ENCODE peak calls at places on chromosomes 7 and 10, in nine cellular contexts. V is NCI-H1436; W is naive thymus-derived CD8-positive, alpha-beta T cell; P is astrocyte; Y is fibroblast of the aortic adventitia; R is Ammon's horn; E is GM03348; Q is sigmoid colon; X is AG10803. J is an unnamed sample.

GRCh38 chr10:129712000-129712399 is 245.0 kb downstream of the MGMT start:
- DNase-seq in Y (no peak), V (no peak), X (no peak), P (no peak), W (no peak), E (no peak), Q (no peak), R (no peak), J (no peak)

GRCh38 chr10:124522131-124522902 is 60.7 kb downstream of the LHPP start:
- DNase-seq in P (no peak), Y (no peak), X (no peak), E (no peak), W (no peak), Q (peak; percentile 87), V (no peak), R (no peak), J (no peak)

GRCh38 chr7:47314728-47315601 is 266.9 kb downstream of the TNS3 start:
- DNase-seq in Q (peak; percentile 72), X (peak; percentile 47), R (peak; percentile 75), Y (no peak), W (no peak), P (peak; percentile 89), E (peak; percentile 54), V (no peak), J (no peak)

GRCh38 chr7:75950111-75950681 is 35.2 kb downstream of the POR start:
- DNase-seq in Q (no peak), W (no peak), E (no peak), R (no peak), Y (no peak), P (no peak), X (no peak), V (no peak), J (no peak)

GRCh38 chr7:36943591-36944430 is 219.5 kb upstream of the AOAH start:
- DNase-seq in P (peak; percentile 3), Q (no peak), R (no peak), Y (no peak), X (no peak), V (no peak), W (no peak), E (no peak), J (no peak)

GRCh38 chr10:122492006-122492405 is 30.7 kb downstream of the HTRA1 start:
- DNase-seq in Q (no peak), E (no peak), X (no peak), R (no peak), V (no peak), Y (no peak), P (no peak), W (no peak), J (no peak)

GRCh38 chr10:70186571-70186970 is 16.3 kb upstream of the SAR1A start:
- DNase-seq in P (no peak), Y (peak; percentile 55), X (no peak), Q (no peak), V (no peak), R (no peak), E (no peak), W (no peak), J (no peak)

GRCh38 chr7:137469858-137470257 is 126.3 kb upstream of the PTN start:
- DNase-seq in P (no peak), R (no peak), Q (no peak), X (no peak), E (no peak), V (no peak), W (no peak), Y (no peak), J (no peak)

GRCh38 chr7:40570218-40570617 is 435.4 kb downstream of the SUGCT start:
- DNase-seq in R (peak; percentile 13), Q (no peak), E (peak; percentile 35), Y (no peak), X (peak; percentile 59), W (no peak), V (no peak), P (peak; percentile 72), J (no peak)

GRCh38 chr7:36034020-36034419 is 119.0 kb upstream of the EEPD1 start:
- DNase-seq in V (no peak), Q (no peak), X (peak; percentile 76), E (peak; percentile 52), R (no peak), Y (no peak), W (no peak), P (peak; percentile 61), J (no peak)

GRCh38 chr7:136513744-136514143 is 354.7 kb upstream of the CHRM2 start:
- DNase-seq in P (no peak), R (no peak), E (no peak), Q (no peak), Y (no peak), W (no peak), X (no peak), V (no peak), J (no peak)

GRCh38 chr7:5077740-5078139 is 32.1 kb downstream of the RBAK start:
- DNase-seq in W (no peak), Q (no peak), E (no peak), P (no peak), R (peak; percentile 69), X (no peak), V (peak; percentile 9), Y (peak; percentile 13), J (peak; percentile 35)

GRCh38 chr7:55538538-55538937 is 33.8 kb downstream of the VOPP1 start:
- DNase-seq in X (peak; percentile 95), V (no peak), W (no peak), R (no peak), Q (no peak), E (peak; percentile 91), Y (peak; percentile 86), P (peak; percentile 97), J (no peak)